ENCODE peak calls at places on chromosomes 2 and 18, in nine cellular contexts. V is heart right ventricle, Z is tibial nerve, B is heart left ventricle, M is sigmoid colon, A is SK-N-SH, G is IMR-90, S is RWPE2, N is suprapubic skin. L is an unnamed sample.

GRCh38 chr2:179532890-179533289 is 268.3 kb upstream of the SESTD1 start:
- DNase-seq in B (no peak), Z (no peak), M (no peak), V (no peak), A (peak; percentile 25), S (no peak), G (no peak), N (no peak), L (no peak)

GRCh38 chr2:69948032-69948962 is 13.1 kb downstream of the ASPRV1 start:
- DNase-seq in G (no peak), Z (no peak), S (no peak), B (no peak), A (peak; percentile 61), N (no peak), V (no peak), M (no peak), L (peak; percentile 24)

GRCh38 chr2:239687441-239687840 is 286.6 kb upstream of the HDAC4 start:
- DNase-seq in V (no peak), M (no peak), A (no peak), G (no peak), S (no peak), Z (no peak), N (peak; percentile 50), B (no peak), L (no peak)

GRCh38 chr2:38074775-38075435 is 1.0 kb downstream of the CYP1B1 start:
- DNase-seq in Z (no peak), M (no peak), V (peak; percentile 42), N (no peak), B (peak; percentile 34), A (no peak), S (no peak), G (no peak), L (no peak)

GRCh38 chr2:108270768-108271506 is 17.8 kb upstream of the SULT1C2 start:
- DNase-seq in S (no peak), N (no peak), V (no peak), Z (no peak), G (no peak), A (no peak), M (no peak), B (no peak), L (no peak)

GRCh38 chr2:119214453-119214852 is 9.2 kb upstream of the STEAP3 start:
- DNase-seq in G (no peak), V (no peak), B (no peak), A (no peak), N (no peak), S (no peak), M (no peak), Z (no peak), L (no peak)

GRCh38 chr2:130819915-130820861 is 16.5 kb upstream of the ARHGEF4 start:
- DNase-seq in V (no peak), M (peak; percentile 75), N (no peak), Z (no peak), G (no peak), S (no peak), A (peak; percentile 81), B (no peak), L (peak; percentile 45)

GRCh38 chr18:4096501-4096900 is 358.6 kb downstream of the DLGAP1 start:
- DNase-seq in A (no peak), M (no peak), B (no peak), Z (no peak), N (no peak), G (peak; percentile 26), S (no peak), V (no peak), L (no peak)

GRCh38 chr2:96404446-96405373 is 69.1 kb downstream of the NCAPH start:
- DNase-seq in G (no peak), B (peak; percentile 32), N (no peak), V (peak; percentile 45), M (no peak), Z (no peak), A (no peak), S (no peak), L (no peak)

GRCh38 chr18:40407913-40408312 is 1547.1 kb upstream of the PIK3C3 start:
- DNase-seq in S (no peak), B (no peak), V (no peak), Z (no peak), M (no peak), G (peak; percentile 28), N (no peak), A (no peak), L (no peak)

GRCh38 chr2:223959688-223960087 is 2.4 kb downstream of the MRPL44 start:
- DNase-seq in N (no peak), V (no peak), Z (peak; percentile 53), B (no peak), A (no peak), G (peak; percentile 14), S (no peak), M (no peak), L (no peak)

GRCh38 chr2:8819194-8819593 is 18.2 kb downstream of the KIDINS220 start:
- DNase-seq in Z (no peak), S (no peak), A (no peak), B (no peak), V (no peak), N (no peak), M (no peak), G (peak; percentile 55), L (no peak)

GRCh38 chr2:46798041-46798440 is 117.6 kb downstream of the MCFD2 start:
- DNase-seq in A (no peak), G (peak; percentile 51), M (no peak), N (no peak), S (no peak), B (no peak), V (no peak), Z (no peak), L (no peak)

GRCh38 chr2:20378891-20379519 is 28.4 kb upstream of the PUM2 start:
- DNase-seq in N (peak; percentile 83), M (peak; percentile 96), B (peak; percentile 87), Z (peak; percentile 73), G (peak; percentile 86), S (peak; percentile 73), A (peak; percentile 93), V (peak; percentile 87), L (peak; percentile 89)

GRCh38 chr2:146927080-146927714 is 917.6 kb upstream of the ACVR2A start:
- DNase-seq in M (peak; percentile 81), V (no peak), G (peak; percentile 31), A (peak; percentile 14), N (peak; percentile 82), S (no peak), B (no peak), Z (peak; percentile 49), L (peak; percentile 85)

DNA sequence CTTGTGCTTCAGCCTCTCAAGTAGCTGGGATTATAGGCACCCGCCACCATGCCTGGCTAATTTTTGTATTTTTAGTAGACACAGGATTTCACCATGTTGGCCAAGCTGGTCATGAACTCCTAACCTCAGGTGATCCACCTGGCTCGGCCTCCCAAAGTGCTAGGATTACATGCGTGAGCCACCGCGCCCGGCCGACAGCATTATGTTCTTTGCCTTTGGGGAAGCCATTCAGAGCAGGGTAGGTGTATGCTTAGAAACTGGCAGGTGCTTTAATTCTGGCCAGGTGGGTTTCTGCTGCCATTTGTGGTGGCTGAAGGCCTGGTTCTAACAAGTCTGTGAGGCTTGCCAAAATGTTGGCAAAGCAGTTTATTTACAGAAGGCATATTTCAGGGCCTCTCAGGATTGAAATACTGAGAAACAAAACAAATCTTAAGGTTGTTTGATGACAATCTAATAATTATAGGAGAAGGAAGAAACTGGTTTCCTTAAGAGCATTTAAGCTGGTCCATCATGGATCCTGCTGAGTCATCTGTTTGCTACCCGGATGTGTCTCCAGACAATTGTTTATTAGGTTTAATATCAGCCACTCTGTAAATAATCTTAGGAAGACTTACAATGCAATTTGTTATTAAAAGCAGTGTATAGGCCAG is 16.0 kb downstream of the SLC20A1 start:
- DNase-seq in B (no peak), N (peak; percentile 73), G (no peak), V (no peak), A (no peak), Z (no peak), M (no peak), S (no peak), L (no peak)
- TF ChIP-seq CTCF in B (no peak), N (no peak), G (no peak), V (no peak), A (no peak), Z (no peak), M (no peak), S (no peak), L (no peak)

GRCh38 chr2:43894743-43895142 is 56.0 kb downstream of the ABCG8 start:
- DNase-seq in V (no peak), S (no peak), G (no peak), M (no peak), A (no peak), N (no peak), Z (no peak), B (no peak), L (no peak)
- H3K36me3 ChIP-seq in V (peaks cover 100% of the 10 kb centered on the region), S (peaks cover 94% of the 10 kb centered on the region), G (peaks cover 22% of the 10 kb centered on the region), M (peaks cover 97% of the 10 kb centered on the region), A (peaks cover 82% of the 10 kb centered on the region), N (peaks cover 87% of the 10 kb centered on the region), Z (no peaks in the 10 kb centered on the region), B (peaks cover 96% of the 10 kb centered on the region), L (peaks cover 95% of the 10 kb centered on the region)

DNA sequence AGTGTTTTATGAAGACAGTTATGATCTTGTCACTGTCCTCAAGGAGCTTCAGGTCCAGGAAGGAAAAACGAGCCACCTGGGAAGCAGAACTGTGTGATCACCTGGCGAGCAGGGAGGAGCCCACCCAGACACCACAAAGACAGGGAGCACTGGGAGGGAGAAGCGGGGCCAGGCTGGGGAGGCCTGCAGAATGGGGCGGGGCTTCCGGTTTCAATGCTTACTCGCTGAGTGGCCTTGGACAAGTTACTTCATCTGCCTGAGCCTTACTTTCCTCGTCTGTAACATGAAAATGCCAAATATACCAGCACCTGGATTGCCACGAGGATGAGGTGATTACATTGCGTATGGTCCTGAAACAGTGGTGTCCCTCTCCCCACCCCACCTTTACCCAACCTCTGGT is 227.5 kb downstream of the ANKRD30B start:
- DNase-seq in S (no peak), G (no peak), A (no peak), Z (no peak), V (no peak), N (no peak), B (no peak), M (no peak), L (no peak)
- H3K9me3 ChIP-seq in S (no peaks in the 10 kb centered on the region), G (peaks cover 18% of the 10 kb centered on the region), A (no peaks in the 10 kb centered on the region), Z (no peaks in the 10 kb centered on the region), V (no peaks in the 10 kb centered on the region), N (no peaks in the 10 kb centered on the region), B (no peaks in the 10 kb centered on the region), M (no peaks in the 10 kb centered on the region), L (no peaks in the 10 kb centered on the region)

GRCh38 chr2:26616032-26616863 is 24.9 kb downstream of the CIB4 start:
- DNase-seq in Z (no peak), S (no peak), A (peak; percentile 33), G (no peak), N (peak; percentile 52), V (no peak), B (no peak), M (peak; percentile 58), L (peak; percentile 59)

GRCh38 chr2:26614205-26615128 is 26.7 kb downstream of the CIB4 start:
- DNase-seq in Z (no peak), N (peak; percentile 59), S (no peak), B (no peak), V (peak; percentile 27), G (no peak), A (peak; percentile 15), M (peak; percentile 64), L (no peak)

GRCh38 chr2:26613241-26614204 is 27.6 kb downstream of the CIB4 start:
- DNase-seq in N (peak; percentile 56), V (peak; percentile 54), B (no peak), G (no peak), M (peak; percentile 67), A (peak; percentile 74), S (no peak), Z (no peak), L (no peak)

GRCh38 chr2:26616864-26617135 is 24.4 kb downstream of the CIB4 start:
- DNase-seq in N (no peak), G (no peak), V (no peak), M (peak; percentile 38), B (no peak), A (peak; percentile 13), Z (no peak), S (no peak), L (peak; percentile 73)

GRCh38 chr2:26615336-26616031 is 25.7 kb downstream of the CIB4 start:
- DNase-seq in Z (no peak), N (no peak), S (no peak), V (no peak), M (peak; percentile 27), B (no peak), G (no peak), A (peak; percentile 45), L (no peak)
- TF ChIP-seq CTCF in Z (no peak), N (no peak), S (no peak), V (no peak), M (no peak), B (no peak), G (no peak), A (peak; percentile 37), L (peak; percentile 42)